ENCODE peak calls at places on chromosomes 12 and 14, in five cellular contexts. Q is IMR-90; R is RPMI7951; S is stimulated activated naive B cell treated with anti-CD40 and anti-IgM and Interleukin-4, amounts not matched to agents 10 μg/mL and 1 μg/mL and 100 μg/mL, for 72 hours; F is AG04449. H is an unnamed sample.
A peak's percentile ranks its signal among the peaks of the same experiment; 100 is the strongest.

GRCh38 chr14:92589213-92589852 is 75.8 kb downstream of the RIN3 start:
- DNase-seq in Q (peak; percentile 52), R (peak; percentile 24), S (no peak), F (no peak), H (no peak)

GRCh38 chr12:40248034-40248433 is 23.2 kb downstream of the LRRK2 start:
- DNase-seq in Q (no peak), R (no peak), S (no peak), F (no peak), H (no peak)

GRCh38 chr12:120290541-120291312 is 976 bp downstream of the RNU4-2 start:
- DNase-seq in Q (no peak), R (no peak), S (peak; percentile 72), F (no peak), H (no peak)

GRCh38 chr12:42490261-42490842 is 99.2 kb downstream of the PRICKLE1 start:
- DNase-seq in Q (no peak), R (no peak), S (no peak), F (no peak), H (no peak)

GRCh38 chr12:103548622-103549601 is 38.2 kb upstream of the STAB2 start:
- DNase-seq in Q (peak; percentile 72), R (peak; percentile 55), S (peak; percentile 54), F (peak; percentile 10), H (peak; percentile 71)

GRCh38 chr14:23512156-23512555 is 39.4 kb downstream of the ZFHX2 start:
- DNase-seq in Q (no peak), R (no peak), S (no peak), F (no peak), H (no peak)

GRCh38 chr12:67698711-67699603 is 50.4 kb downstream of the DYRK2 start:
- DNase-seq in Q (peak; percentile 52), R (peak; percentile 98), S (peak; percentile 72), F (no peak), H (peak; percentile 84)

GRCh38 chr12:106309671-106310313 is 7.3 kb downstream of the TCP11L2 start:
- DNase-seq in Q (peak; percentile 75), R (peak; percentile 51), S (no peak), F (peak; percentile 50), H (peak; percentile 71)

GRCh38 chr14:89123851-89124250 is 293.2 kb downstream of the FOXN3 start:
- DNase-seq in Q (no peak), R (no peak), S (no peak), F (no peak), H (no peak)

GRCh38 chr14:93410021-93410420 is 20.7 kb upstream of the UNC79 start:
- DNase-seq in Q (no peak), R (no peak), S (no peak), F (no peak), H (no peak)

GRCh38 chr12:15522574-15523187 is 200.4 kb downstream of the PTPRO start:
- DNase-seq in Q (peak; percentile 34), R (peak; percentile 39), S (no peak), F (no peak), H (peak; percentile 46)

GRCh38 chr12:56189336-56189917 is at the start of gene SMARCC2:
- DNase-seq in Q (peak; percentile 85), R (peak; percentile 75), S (peak; percentile 76), F (no peak), H (peak; percentile 90)

GRCh38 chr12:57694459-57695019 is 607 bp downstream of the OS9 start:
- DNase-seq in Q (no peak), R (peak; percentile 3), S (no peak), F (no peak), H (no peak)

GRCh38 chr14:64465856-64466554 is 706 bp downstream of the AKAP5 start:
- DNase-seq in Q (peak; percentile 61), R (peak; percentile 44), S (no peak), F (no peak), H (peak; percentile 66)

H was measured in EL.